ENCODE peak calls at places on chromosomes 13 and 19, in four cellular contexts. One of them, this sample, is unnamed.

GRCh38 chr13:20713014-20713376 is 9.5 kb downstream of the IL17D start:
- DNase-seq in AG09309: no peak
- DNase-seq in nephron progenitor cell: no peak
- DNase-seq in CD8-positive, alpha-beta T cell: no peak
- DNase-seq in this sample: no peak

GRCh38 chr13:37621811-37622361 is 23.3 kb upstream of the POSTN start:
- DNase-seq in CD8-positive, alpha-beta T cell: no peak
- DNase-seq in AG09309: peak
- DNase-seq in nephron progenitor cell: no peak
- DNase-seq in this sample: no peak

GRCh38 chr19:37990362-37990761 is 83.4 kb downstream of the SIPA1L3 start:
- DNase-seq in nephron progenitor cell: no peak
- DNase-seq in AG09309: no peak
- DNase-seq in CD8-positive, alpha-beta T cell: no peak
- DNase-seq in this sample: no peak

GRCh38 chr19:48029431-48029830 is 14.4 kb downstream of the CABP5 start:
- DNase-seq in nephron progenitor cell: no peak
- DNase-seq in CD8-positive, alpha-beta T cell: no peak
- DNase-seq in AG09309: no peak
- DNase-seq in this sample: no peak

GRCh38 chr19:44303976-44304568 is 753 bp downstream of the ZNF235 start:
- DNase-seq in AG09309: no peak
- DNase-seq in nephron progenitor cell: peak
- DNase-seq in CD8-positive, alpha-beta T cell: no peak
- DNase-seq in this sample: peak

GRCh38 chr19:55212447-55212846 is 3.1 kb upstream of the PTPRH start:
- DNase-seq in nephron progenitor cell: no peak
- DNase-seq in AG09309: no peak
- DNase-seq in CD8-positive, alpha-beta T cell: peak
- DNase-seq in this sample: no peak

GRCh38 chr19:42176649-42176989 is 40.9 kb downstream of the DEDD2 start:
- DNase-seq in CD8-positive, alpha-beta T cell: no peak
- DNase-seq in nephron progenitor cell: no peak
- DNase-seq in AG09309: no peak
- DNase-seq in this sample: no peak

GRCh38 chr13:76713280-76713679 is 172.9 kb downstream of the KCTD12 start:
- DNase-seq in nephron progenitor cell: no peak
- DNase-seq in AG09309: no peak
- DNase-seq in CD8-positive, alpha-beta T cell: no peak
- DNase-seq in this sample: no peak

GRCh38 chr13:43877788-43878187 is 1.8 kb downstream of the CCDC122 start:
- DNase-seq in CD8-positive, alpha-beta T cell: no peak
- DNase-seq in nephron progenitor cell: no peak
- DNase-seq in AG09309: no peak
- DNase-seq in this sample: no peak

GRCh38 chr19:46524272-46524671 is 28.6 kb upstream of the PNMA8B start:
- DNase-seq in nephron progenitor cell: no peak
- DNase-seq in AG09309: no peak
- DNase-seq in CD8-positive, alpha-beta T cell: no peak
- DNase-seq in this sample: no peak

GRCh38 chr19:55156202-55157063 is 1.1 kb downstream of the TNNI3 start:
- DNase-seq in nephron progenitor cell: peak
- DNase-seq in CD8-positive, alpha-beta T cell: no peak
- DNase-seq in AG09309: no peak
- DNase-seq in this sample: no peak

GRCh38 chr13:108425056-108425455 is 155.5 kb downstream of the TNFSF13B start:
- DNase-seq in AG09309: no peak
- DNase-seq in CD8-positive, alpha-beta T cell: no peak
- DNase-seq in nephron progenitor cell: no peak
- DNase-seq in this sample: no peak

GRCh38 chr19:15666883-15667282 is 6.0 kb upstream of the CYP4F12 start:
- DNase-seq in nephron progenitor cell: no peak
- DNase-seq in AG09309: no peak
- DNase-seq in CD8-positive, alpha-beta T cell: no peak
- DNase-seq in this sample: no peak

GRCh38 chr19:11673608-11674041 is 65.1 kb downstream of the ZNF823 start:
- DNase-seq in AG09309: peak
- DNase-seq in CD8-positive, alpha-beta T cell: no peak
- DNase-seq in nephron progenitor cell: peak
- DNase-seq in this sample: peak

GRCh38 chr13:111398715-111399299 is 78.4 kb downstream of the TEX29 start:
- DNase-seq in nephron progenitor cell: no peak
- DNase-seq in AG09309: no peak
- DNase-seq in CD8-positive, alpha-beta T cell: no peak
- DNase-seq in this sample: no peak

GRCh38 chr19:4547303-4548237 is 7.7 kb upstream of the LRG1 start:
- DNase-seq in AG09309: no peak
- DNase-seq in CD8-positive, alpha-beta T cell: no peak
- DNase-seq in nephron progenitor cell: no peak
- DNase-seq in this sample: no peak

This sample was measured in epithelial cell of proximal tubule.